ENCODE peak calls at places on chromosomes 11 and 22, in eight cellular contexts. Z, Y, R, W, X, V, P and E are unnamed samples.

GRCh38 chr11:44621784-44622183 is 56.3 kb downstream of the CD82 start:
- DNase-seq in Z (peak), Y (no peak), R (no peak), W (no peak), X (no peak), V (no peak), P (no peak), E (peak)

GRCh38 chr11:104254347-104254746 is 90.4 kb upstream of the PDGFD start:
- DNase-seq in Z (no peak), Y (peak), R (peak), W (no peak), X (peak), V (peak), P (peak), E (peak)

GRCh38 chr11:81174646-81175330 is 1558.9 kb downstream of the FAM181B start:
- DNase-seq in Z (no peak), Y (no peak), R (no peak), W (no peak), X (no peak), V (no peak), P (no peak), E (no peak)

GRCh38 chr11:63505857-63506528 is at the start of gene LGALS12:
- DNase-seq in Z (no peak), Y (no peak), R (no peak), W (peak), X (no peak), V (no peak), P (peak), E (no peak)

GRCh38 chr11:70783821-70784220 is 385.5 kb downstream of the CTTN start:
- DNase-seq in Z (no peak), Y (no peak), R (no peak), W (no peak), X (no peak), V (no peak), P (no peak), E (no peak)

GRCh38 chr22:24435861-24436351 is 8.5 kb downstream of the ADORA2A start:
- DNase-seq in Z (no peak), Y (no peak), R (no peak), W (no peak), X (no peak), V (no peak), P (peak), E (no peak)

GRCh38 chr11:72782081-72782920 is 11.5 kb downstream of the STARD10 start:
- DNase-seq in Z (no peak), Y (no peak), R (no peak), W (peak), X (no peak), V (no peak), P (no peak), E (no peak)

GRCh38 chr11:26828291-26828690 is 106.4 kb upstream of the SLC5A12 start:
- DNase-seq in Z (no peak), Y (no peak), R (no peak), W (no peak), X (no peak), V (no peak), P (no peak), E (no peak)

GRCh38 chr11:3802016-3802790 is 4.8 kb upstream of the NUP98 start:
- DNase-seq in Z (no peak), Y (no peak), R (no peak), W (no peak), X (no peak), V (no peak), P (no peak), E (no peak)

GRCh38 chr22:17199131-17199731 is 20.0 kb downstream of the ADA2 start:
- DNase-seq in Z (no peak), Y (no peak), R (no peak), W (no peak), X (no peak), V (no peak), P (peak), E (peak)

GRCh38 chr11:92784313-92784712 is 185.1 kb upstream of the MTNR1B start:
- DNase-seq in Z (no peak), Y (no peak), R (no peak), W (no peak), X (no peak), V (no peak), P (no peak), E (no peak)

GRCh38 chr11:10518123-10518522 is 22.9 kb downstream of the RNF141 start:
- DNase-seq in Z (no peak), Y (no peak), R (no peak), W (no peak), X (no peak), V (peak), P (no peak), E (no peak)

GRCh38 chr22:28911777-28912669 is 28.7 kb downstream of the ZNRF3 start:
- DNase-seq in Z (no peak), Y (no peak), R (no peak), W (no peak), X (no peak), V (no peak), P (peak), E (no peak)

GRCh38 chr22:24442352-24442744 is 14.9 kb downstream of the ADORA2A start:
- DNase-seq in Z (no peak), Y (no peak), R (no peak), W (no peak), X (no peak), V (no peak), P (no peak), E (no peak)

GRCh38 chr11:118442903-118443589 is 6.8 kb downstream of the KMT2A start:
- DNase-seq in Z (no peak), Y (no peak), R (no peak), W (no peak), X (no peak), V (no peak), P (no peak), E (no peak)

GRCh38 chr11:65444314-65445051 is 21.9 kb downstream of the NEAT1 start:
- DNase-seq in Z (no peak), Y (no peak), R (no peak), W (no peak), X (no peak), V (peak), P (peak), E (no peak)

GRCh38 chr11:86126862-86127261 is 58.0 kb upstream of the PICALM start:
- DNase-seq in Z (no peak), Y (no peak), R (no peak), W (no peak), X (no peak), V (no peak), P (no peak), E (no peak)

GRCh38 chr11:8998017-8998416 is 5.8 kb downstream of the NRIP3 start:
- DNase-seq in Z (no peak), Y (no peak), R (no peak), W (no peak), X (no peak), V (no peak), P (no peak), E (no peak)

GRCh38 chr11:46701078-46701654 is 335 bp downstream of the ZNF408 start:
- DNase-seq in Z (no peak), Y (no peak), R (no peak), W (no peak), X (no peak), V (no peak), P (no peak), E (no peak)

GRCh38 chr11:109140857-109141515 is 281.0 kb upstream of the C11orf87 start:
- DNase-seq in Z (no peak), Y (no peak), R (no peak), W (no peak), X (no peak), V (no peak), P (no peak), E (no peak)

GRCh38 chr11:101553891-101554292 is 29.9 kb downstream of the TRPC6 start:
- DNase-seq in Z (no peak), Y (no peak), R (peak), W (no peak), X (peak), V (no peak), P (peak), E (no peak)

GRCh38 chr11:129861702-129862107 is 33.7 kb downstream of the NFRKB start:
- DNase-seq in Z (no peak), Y (no peak), R (no peak), W (peak), X (no peak), V (peak), P (peak), E (peak)

GRCh38 chr11:22432331-22433065 is 94.3 kb downstream of the SLC17A6 start:
- DNase-seq in Z (no peak), Y (peak), R (no peak), W (no peak), X (no peak), V (no peak), P (peak), E (no peak)

GRCh38 chr11:71311928-71312510 is 59.6 kb upstream of the SHANK2 start:
- DNase-seq in Z (no peak), Y (no peak), R (no peak), W (no peak), X (no peak), V (no peak), P (no peak), E (no peak)

GRCh38 chr11:65854161-65854592 is 3.8 kb downstream of the CFL1 start:
- DNase-seq in Z (no peak), Y (no peak), R (no peak), W (no peak), X (no peak), V (no peak), P (no peak), E (no peak)

GRCh38 chr22:21041937-21042336 is 3.8 kb upstream of the LRRC74B start:
- DNase-seq in Z (no peak), Y (no peak), R (no peak), W (peak), X (no peak), V (peak), P (peak), E (no peak)

GRCh38 chr11:35404397-35404775 is 15.0 kb downstream of the SLC1A2 start:
- DNase-seq in Z (no peak), Y (peak), R (no peak), W (peak), X (peak), V (peak), P (peak), E (peak)

GRCh38 chr11:45180158-45180887 is 33.9 kb downstream of the PRDM11 start:
- DNase-seq in Z (no peak), Y (peak), R (peak), W (peak), X (peak), V (peak), P (peak), E (peak)

GRCh38 chr11:61141601-61142028 is 19.6 kb downstream of the VPS37C start:
- DNase-seq in Z (no peak), Y (no peak), R (no peak), W (no peak), X (peak), V (no peak), P (no peak), E (no peak)

GRCh38 chr11:65498042-65498726 is 661 bp upstream of the MALAT1 start:
- DNase-seq in Z (peak), Y (peak), R (peak), W (no peak), X (peak), V (no peak), P (peak), E (no peak)

GRCh38 chr11:130865091-130865771 is 51.0 kb downstream of the SNX19 start:
- DNase-seq in Z (no peak), Y (no peak), R (no peak), W (no peak), X (no peak), V (no peak), P (no peak), E (no peak)

GRCh38 chr11:110430267-110431211 is 791 bp downstream of the FDX1 start:
- DNase-seq in Z (peak), Y (peak), R (peak), W (no peak), X (peak), V (peak), P (peak), E (no peak)

DNA sequence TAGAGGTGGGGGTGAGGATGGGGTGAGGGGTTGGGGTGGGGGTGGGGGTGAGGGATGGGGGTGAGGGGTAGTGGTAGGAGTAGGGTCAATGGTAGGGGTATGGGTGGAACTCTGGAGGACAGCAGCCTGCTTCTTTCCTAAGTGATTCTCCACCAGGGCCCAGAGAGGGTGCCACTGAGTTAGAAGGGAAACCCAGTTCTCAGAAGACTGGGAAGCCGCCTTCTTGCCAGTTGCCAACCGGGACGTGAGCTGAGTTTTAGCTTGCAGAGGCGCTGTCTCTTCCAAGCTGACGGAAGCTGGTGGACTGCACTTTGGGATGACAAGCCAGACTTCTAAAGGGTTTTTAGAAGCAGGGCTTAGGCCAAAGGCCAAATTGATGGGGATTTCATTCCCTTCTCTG is 104.4 kb downstream of the NAT10 start:
- DNase-seq in Z (no peak), Y (no peak), R (no peak), W (no peak), X (no peak), V (no peak), P (no peak), E (no peak)
- TF ChIP-seq CTCF in Z (no peak), Y (no peak), R (no peak), W (no peak), X (no peak), V (no peak), P (peak), E (no peak)

GRCh38 chr11:88012456-88012855 is 162.8 kb downstream of the RAB38 start:
- DNase-seq in Z (no peak), Y (no peak), R (no peak), W (no peak), X (no peak), V (no peak), P (no peak), E (no peak)

GRCh38 chr11:88015170-88015569 is 160.1 kb downstream of the RAB38 start:
- DNase-seq in Z (no peak), Y (no peak), R (no peak), W (no peak), X (peak), V (peak), P (no peak), E (no peak)

DNA sequence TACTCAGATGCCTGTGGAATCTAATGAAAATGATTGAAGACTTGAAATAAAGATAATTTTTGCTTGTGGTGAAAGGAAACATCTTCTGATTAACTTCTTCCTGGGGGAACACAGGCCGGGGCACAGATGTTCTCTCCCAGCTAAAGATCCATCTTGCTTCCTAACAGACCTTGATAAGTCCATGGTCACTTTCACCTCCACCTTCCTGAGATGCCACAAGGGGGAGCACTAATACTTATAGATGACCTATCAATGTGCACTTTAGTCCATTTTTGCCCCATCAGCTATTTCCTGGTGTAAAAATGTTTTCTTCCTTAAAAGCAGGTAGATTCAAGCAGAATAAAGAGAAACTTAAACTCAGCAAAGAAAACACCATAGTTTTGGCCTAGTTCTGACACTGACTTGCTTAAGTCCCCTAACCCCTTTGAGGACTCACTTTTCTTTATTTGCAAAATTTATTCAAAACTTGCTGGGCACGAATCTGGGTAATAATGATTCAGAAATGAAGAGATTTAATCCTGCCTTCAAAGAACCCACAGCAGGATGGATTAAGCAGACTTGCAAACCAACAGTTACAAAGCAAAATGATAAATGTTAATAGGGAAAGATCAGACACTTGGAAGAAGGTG is 158.7 kb downstream of the RAB38 start:
- DNase-seq in Z (peak), Y (peak), R (peak), W (no peak), X (peak), V (peak), P (peak), E (peak)
- TF ChIP-seq CTCF in Z (peak), Y (peak), R (peak), W (peak), X (peak), V (peak), P (peak), E (peak)

GRCh38 chr11:123052884-123053721 is 8.8 kb downstream of the HSPA8 start:
- DNase-seq in Z (no peak), Y (peak), R (no peak), W (no peak), X (no peak), V (no peak), P (no peak), E (no peak)

GRCh38 chr11:123045101-123045500 is 16.8 kb downstream of the HSPA8 start:
- DNase-seq in Z (no peak), Y (no peak), R (no peak), W (no peak), X (no peak), V (no peak), P (no peak), E (no peak)

GRCh38 chr11:123047947-123048293 is 14.0 kb downstream of the HSPA8 start:
- DNase-seq in Z (no peak), Y (no peak), R (no peak), W (no peak), X (no peak), V (no peak), P (no peak), E (no peak)

GRCh38 chr11:123046473-123047264 is 15.3 kb downstream of the HSPA8 start:
- DNase-seq in Z (no peak), Y (no peak), R (no peak), W (no peak), X (no peak), V (no peak), P (no peak), E (no peak)

GRCh38 chr11:123047265-123047946 is 14.5 kb downstream of the HSPA8 start:
- DNase-seq in Z (no peak), Y (no peak), R (no peak), W (no peak), X (no peak), V (no peak), P (no peak), E (no peak)
- TF ChIP-seq CTCF in Z (no peak), Y (no peak), R (no peak), W (no peak), X (no peak), V (no peak), P (no peak), E (no peak)

DNA sequence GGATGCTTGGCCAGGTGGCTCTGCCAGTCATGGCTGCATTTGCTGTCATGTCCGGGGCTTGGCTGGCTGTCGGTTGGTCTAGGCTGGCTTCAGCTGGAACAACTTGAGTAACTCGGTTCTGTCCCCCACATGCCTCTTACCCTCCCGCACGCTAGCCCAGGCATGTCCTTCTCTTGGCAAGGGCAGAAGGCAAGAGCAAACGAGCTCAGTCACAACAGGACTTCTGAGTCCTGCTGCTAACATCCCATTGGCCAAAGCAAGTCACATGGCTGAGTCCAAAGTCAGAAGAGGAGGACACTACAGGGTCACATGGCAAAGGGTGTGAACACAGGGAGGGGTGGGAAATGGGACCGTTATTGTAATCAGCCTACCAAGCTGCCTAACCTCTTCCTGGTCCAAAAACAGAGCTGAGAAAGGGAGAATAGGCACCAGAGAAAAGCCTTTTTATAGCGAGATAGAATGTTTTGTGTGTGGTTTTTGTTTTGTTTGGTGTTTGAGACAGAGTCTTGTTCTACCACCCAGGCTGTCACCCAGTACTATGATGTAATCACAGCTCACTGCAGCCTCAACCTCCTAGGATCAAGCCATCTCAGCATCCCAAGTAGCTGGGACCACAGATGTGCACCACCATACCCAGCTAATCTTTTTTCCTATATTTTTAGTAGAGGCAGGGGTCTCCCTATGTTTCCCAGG is 81.9 kb downstream of the MN1 start:
- DNase-seq in Z (no peak), Y (no peak), R (no peak), W (no peak), X (no peak), V (peak), P (peak), E (no peak)
- TF ChIP-seq CTCF in Z (no peak), Y (no peak), R (no peak), W (no peak), X (no peak), V (no peak), P (no peak), E (no peak)

DNA sequence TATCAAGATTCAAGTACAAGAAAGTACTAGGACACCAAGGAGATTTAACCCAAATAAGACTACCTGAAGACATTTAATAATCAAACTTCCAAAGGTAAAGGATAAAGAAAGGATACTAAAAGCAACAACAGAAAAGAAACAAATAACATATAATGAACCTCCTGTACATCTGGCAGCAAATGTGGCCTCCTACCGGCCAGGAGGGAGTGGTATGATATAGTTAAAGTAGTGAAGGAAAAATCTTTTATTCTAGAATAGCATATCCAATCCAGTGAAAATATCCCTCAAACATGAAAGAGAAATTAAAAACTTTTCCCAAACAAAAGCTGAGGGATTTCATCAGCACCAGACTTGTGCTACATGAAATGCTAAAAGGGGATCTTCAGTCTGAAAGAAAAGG is 104.7 kb upstream of the GUCY1A2 start:
- DNase-seq in Z (no peak), Y (no peak), R (no peak), W (no peak), X (no peak), V (no peak), P (peak), E (no peak)
- TF ChIP-seq CTCF in Z (no peak), Y (no peak), R (no peak), W (no peak), X (no peak), V (peak), P (peak), E (no peak)

DNA sequence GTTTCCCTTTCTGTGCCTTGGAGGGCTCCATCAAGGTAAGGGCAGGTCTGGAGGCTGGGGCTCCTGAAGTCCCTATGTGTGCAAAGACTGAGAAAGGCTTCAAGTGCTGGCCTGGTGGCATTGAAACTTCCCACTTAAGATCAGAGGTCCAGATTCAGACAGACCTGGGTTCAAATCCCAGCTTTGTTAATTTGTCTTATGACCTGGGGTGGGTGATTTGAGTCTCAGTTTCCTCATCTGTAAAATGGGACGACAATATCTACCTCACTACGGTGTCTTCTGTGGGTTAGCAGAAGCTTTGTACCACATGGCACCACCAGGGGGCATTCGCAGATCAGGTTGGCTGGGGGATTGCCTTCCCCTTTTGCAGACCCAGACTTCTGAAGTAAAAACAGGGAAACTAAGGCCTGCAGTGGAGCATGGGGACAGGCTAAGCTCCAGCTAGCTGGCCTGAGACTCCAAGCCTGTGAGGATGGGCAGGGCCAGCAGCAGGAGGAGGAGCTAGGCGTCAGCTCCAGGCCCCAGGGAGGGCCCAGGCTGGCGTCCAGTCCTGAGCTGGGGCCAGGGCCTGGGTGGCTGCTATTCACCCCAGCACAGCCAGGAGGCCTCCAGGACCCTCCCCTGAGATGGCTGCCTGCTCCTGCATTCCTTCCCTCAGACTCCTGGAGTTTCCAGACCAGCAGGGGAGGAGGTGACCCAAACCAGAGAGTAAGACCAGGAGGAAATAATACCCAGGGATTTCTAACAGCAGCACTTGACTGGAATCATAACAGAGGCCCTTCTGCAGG is 1.5 kb downstream of the CASTOR1 start:
- DNase-seq in Z (peak), Y (peak), R (peak), W (peak), X (peak), V (peak), P (peak), E (peak)
- TF ChIP-seq CTCF in Z (peak), Y (peak), R (peak), W (peak), X (peak), V (peak), P (peak), E (peak)